ENCODE peak calls at places on chromosomes 3 and 15, in four cellular contexts. One of them, this sample, is unnamed.

GRCh38 chr3:101037613-101038012 is 44.4 kb upstream of the ABI3BP start:
- DNase-seq in Right ventricle myocardium inferior: no peak
- DNase-seq in AG04450: no peak
- DNase-seq in EH: no peak
- DNase-seq in this sample: no peak

GRCh38 chr3:72593881-72594397 is 254.3 kb downstream of the SHQ1 start:
- DNase-seq in Right ventricle myocardium inferior: no peak
- DNase-seq in AG04450: no peak
- DNase-seq in EH: peak
- DNase-seq in this sample: no peak

GRCh38 chr15:99956022-99956775 is 223.0 kb upstream of the LYSMD4 start:
- DNase-seq in Right ventricle myocardium inferior: no peak
- DNase-seq in AG04450: no peak
- DNase-seq in EH: no peak
- DNase-seq in this sample: no peak

GRCh38 chr3:45642731-45643152 is 46.5 kb upstream of the SACM1L start:
- DNase-seq in Right ventricle myocardium inferior: no peak
- DNase-seq in AG04450: no peak
- DNase-seq in EH: peak
- DNase-seq in this sample: no peak

GRCh38 chr3:52117537-52117936 is 36.7 kb downstream of the POC1A start:
- DNase-seq in Right ventricle myocardium inferior: no peak
- DNase-seq in AG04450: no peak
- DNase-seq in EH: no peak
- DNase-seq in this sample: no peak

GRCh38 chr3:94539937-94540336 is 477.1 kb downstream of the NSUN3 start:
- DNase-seq in Right ventricle myocardium inferior: no peak
- DNase-seq in AG04450: no peak
- DNase-seq in EH: no peak
- DNase-seq in this sample: no peak

GRCh38 chr3:16286161-16286560 is 21.1 kb downstream of the OXNAD1 start:
- DNase-seq in Right ventricle myocardium inferior: no peak
- DNase-seq in AG04450: no peak
- DNase-seq in EH: no peak
- DNase-seq in this sample: peak

GRCh38 chr15:101128191-101128590 is 123.7 kb downstream of the CHSY1 start:
- DNase-seq in Right ventricle myocardium inferior: no peak
- DNase-seq in AG04450: peak
- DNase-seq in EH: peak
- DNase-seq in this sample: no peak

GRCh38 chr3:46953265-46954010 is 23.1 kb downstream of the CCDC12 start:
- DNase-seq in Right ventricle myocardium inferior: no peak
- DNase-seq in AG04450: no peak
- DNase-seq in EH: no peak
- DNase-seq in this sample: no peak

GRCh38 chr3:186598108-186598784 is 14.6 kb upstream of the AHSG start:
- DNase-seq in Right ventricle myocardium inferior: peak
- DNase-seq in AG04450: no peak
- DNase-seq in EH: peak
- DNase-seq in this sample: no peak

GRCh38 chr3:183131186-183131585 is 31.3 kb downstream of the LAMP3 start:
- DNase-seq in Right ventricle myocardium inferior: no peak
- DNase-seq in AG04450: no peak
- DNase-seq in EH: no peak
- DNase-seq in this sample: no peak

GRCh38 chr3:168511428-168512014 is 415.8 kb upstream of the GOLIM4 start:
- DNase-seq in Right ventricle myocardium inferior: no peak
- DNase-seq in AG04450: no peak
- DNase-seq in EH: peak
- DNase-seq in this sample: peak

GRCh38 chr3:106380232-106380631 is 511.4 kb upstream of the CBLB start:
- DNase-seq in Right ventricle myocardium inferior: no peak
- DNase-seq in AG04450: no peak
- DNase-seq in EH: peak
- DNase-seq in this sample: no peak

GRCh38 chr3:81743096-81744025 is 18.1 kb downstream of the GBE1 start:
- DNase-seq in Right ventricle myocardium inferior: no peak
- DNase-seq in AG04450: peak
- DNase-seq in EH: peak
- DNase-seq in this sample: no peak

GRCh38 chr15:89395461-89395875 is 60.8 kb upstream of the POLG start:
- DNase-seq in Right ventricle myocardium inferior: no peak
- DNase-seq in AG04450: no peak
- DNase-seq in EH: no peak
- DNase-seq in this sample: no peak

GRCh38 chr15:71136159-71137137 is 21.2 kb downstream of the THSD4 start:
- DNase-seq in Right ventricle myocardium inferior: no peak
- DNase-seq in AG04450: peak
- DNase-seq in EH: peak
- DNase-seq in this sample: no peak

GRCh38 chr3:53046171-53047170 is 598 bp upstream of the SFMBT1 start:
- DNase-seq in Right ventricle myocardium inferior: peak
- DNase-seq in AG04450: no peak
- DNase-seq in EH: peak
- DNase-seq in this sample: peak

GRCh38 chr15:79897701-79898113 is 893 bp upstream of the MTHFS start:
- DNase-seq in Right ventricle myocardium inferior: no peak
- DNase-seq in AG04450: no peak
- DNase-seq in EH: no peak
- DNase-seq in this sample: no peak

GRCh38 chr15:60932051-60932915 is 296.8 kb downstream of the RORA start:
- DNase-seq in Right ventricle myocardium inferior: no peak
- DNase-seq in AG04450: no peak
- DNase-seq in EH: peak
- DNase-seq in this sample: no peak

GRCh38 chr3:9180764-9181117 is 68.7 kb downstream of the SRGAP3 start:
- DNase-seq in Right ventricle myocardium inferior: no peak
- DNase-seq in AG04450: no peak
- DNase-seq in EH: no peak
- DNase-seq in this sample: peak

GRCh38 chr15:40054746-40055575 is 16.0 kb upstream of the SRP14 start:
- DNase-seq in Right ventricle myocardium inferior: no peak
- DNase-seq in AG04450: no peak
- DNase-seq in EH: peak
- DNase-seq in this sample: peak

GRCh38 chr15:100958326-100959065 is 39.3 kb downstream of the LRRK1 start:
- DNase-seq in Right ventricle myocardium inferior: no peak
- DNase-seq in AG04450: no peak
- DNase-seq in EH: peak
- DNase-seq in this sample: no peak

GRCh38 chr3:167913218-167913902 is 177.8 kb downstream of the SERPINI1 start:
- DNase-seq in Right ventricle myocardium inferior: no peak
- DNase-seq in AG04450: no peak
- DNase-seq in EH: peak
- DNase-seq in this sample: no peak

GRCh38 chr3:53109822-53110771 is 20.1 kb downstream of the RFT1 start:
- DNase-seq in Right ventricle myocardium inferior: no peak
- DNase-seq in AG04450: peak
- DNase-seq in EH: peak
- DNase-seq in this sample: peak

GRCh38 chr15:91235376-91235775 is 135.3 kb downstream of the SV2B start:
- DNase-seq in Right ventricle myocardium inferior: no peak
- DNase-seq in AG04450: no peak
- DNase-seq in EH: no peak
- DNase-seq in this sample: no peak

GRCh38 chr3:57163751-57164150 is 1.4 kb downstream of the IL17RD start:
- DNase-seq in Right ventricle myocardium inferior: no peak
- DNase-seq in AG04450: no peak
- DNase-seq in EH: no peak
- DNase-seq in this sample: no peak

GRCh38 chr3:183975981-183976662 is 41.6 kb downstream of the ABCC5 start:
- DNase-seq in Right ventricle myocardium inferior: no peak
- DNase-seq in AG04450: no peak
- DNase-seq in EH: peak
- DNase-seq in this sample: no peak

GRCh38 chr15:56244237-56244810 is 645 bp upstream of the RFX7 start:
- DNase-seq in Right ventricle myocardium inferior: no peak
- DNase-seq in AG04450: peak
- DNase-seq in EH: peak
- DNase-seq in this sample: peak

GRCh38 chr15:82298520-82298919 is 35.9 kb downstream of the SAXO2 start:
- DNase-seq in Right ventricle myocardium inferior: peak
- DNase-seq in AG04450: no peak
- DNase-seq in EH: no peak
- DNase-seq in this sample: no peak

GRCh38 chr3:53766706-53767105 is 79.5 kb downstream of the CHDH start:
- DNase-seq in Right ventricle myocardium inferior: no peak
- DNase-seq in AG04450: no peak
- DNase-seq in EH: no peak
- DNase-seq in this sample: no peak

GRCh38 chr3:51646091-51646490 is 25.0 kb upstream of the TEX264 start:
- DNase-seq in Right ventricle myocardium inferior: no peak
- DNase-seq in AG04450: no peak
- DNase-seq in EH: peak
- DNase-seq in this sample: no peak

GRCh38 chr3:119357190-119357589 is 63.0 kb downstream of the ARHGAP31 start:
- DNase-seq in Right ventricle myocardium inferior: no peak
- DNase-seq in AG04450: no peak
- DNase-seq in EH: no peak
- DNase-seq in this sample: no peak

GRCh38 chr3:37243811-37244748 is 69.7 kb upstream of the LRRFIP2 start:
- DNase-seq in Right ventricle myocardium inferior: peak
- DNase-seq in AG04450: no peak
- DNase-seq in EH: peak
- DNase-seq in this sample: peak

GRCh38 chr3:71989165-71989564 is 204.2 kb upstream of the PROK2 start:
- DNase-seq in Right ventricle myocardium inferior: no peak
- DNase-seq in AG04450: no peak
- DNase-seq in EH: peak
- DNase-seq in this sample: no peak

GRCh38 chr15:39054128-39054732 is 489.6 kb upstream of the RASGRP1 start:
- DNase-seq in Right ventricle myocardium inferior: no peak
- DNase-seq in AG04450: no peak
- DNase-seq in EH: no peak
- DNase-seq in this sample: no peak

GRCh38 chr3:171811913-171812321 is 1.6 kb upstream of the PLD1 start:
- DNase-seq in Right ventricle myocardium inferior: no peak
- DNase-seq in AG04450: no peak
- DNase-seq in EH: peak
- DNase-seq in this sample: no peak

GRCh38 chr3:52314495-52314894 is 1.6 kb upstream of the DNAH1 start:
- DNase-seq in Right ventricle myocardium inferior: no peak
- DNase-seq in AG04450: no peak
- DNase-seq in EH: no peak
- DNase-seq in this sample: no peak

GRCh38 chr3:150871192-150871591 is 34.0 kb downstream of the MINDY4B start:
- DNase-seq in Right ventricle myocardium inferior: no peak
- DNase-seq in AG04450: no peak
- DNase-seq in EH: no peak
- DNase-seq in this sample: no peak

GRCh38 chr15:44064706-44065105 is 130.4 kb downstream of the FRMD5 start:
- DNase-seq in Right ventricle myocardium inferior: no peak
- DNase-seq in AG04450: no peak
- DNase-seq in EH: peak
- DNase-seq in this sample: no peak